ENCODE peak calls at places on chromosome X, in ten cellular contexts. V, F, N, G, U, B, X, A, T and Y are unnamed samples.

GRCh38 chrX:97895751-97896150 is 1012.0 kb downstream of the RPA4 start:
- DNase-seq in V (no peak), F (peak; percentile 19), N (no peak), G (no peak), U (no peak), B (no peak), X (no peak), A (no peak), T (no peak), Y (no peak)

GRCh38 chrX:1451676-1452496 is 823 bp downstream of the ASMTL start:
- DNase-seq in V (no peak), F (no peak), N (no peak), G (no peak), U (peak; percentile 64), B (no peak), X (no peak), A (no peak), T (no peak), Y (no peak)

GRCh38 chrX:139759637-139760036 is 51.7 kb upstream of the MCF2 start:
- DNase-seq in V (no peak), F (peak; percentile 51), N (peak; percentile 5), G (no peak), U (no peak), B (peak; percentile 1), X (no peak), A (no peak), T (no peak), Y (peak; percentile 27)

GRCh38 chrX:151722241-151722846 is 6.5 kb downstream of the FATE1 start:
- DNase-seq in V (no peak), F (no peak), N (peak; percentile 37), G (peak; percentile 1), U (no peak), B (no peak), X (no peak), A (peak; percentile 49), T (no peak), Y (peak; percentile 77)

GRCh38 chrX:108270739-108271396 is 167.4 kb downstream of the COL4A6 start:
- DNase-seq in V (no peak), F (peak; percentile 5), N (no peak), G (peak; percentile 40), U (no peak), B (peak; percentile 13), X (no peak), A (no peak), T (no peak), Y (no peak)

GRCh38 chrX:21800344-21800770 is 39.1 kb upstream of the MBTPS2 start:
- DNase-seq in V (no peak), F (peak; percentile 40), N (no peak), G (no peak), U (no peak), B (no peak), X (no peak), A (no peak), T (no peak), Y (no peak)

GRCh38 chrX:142001934-142002333 is 98.2 kb downstream of the MAGEC1 start:
- DNase-seq in V (no peak), F (no peak), N (no peak), G (no peak), U (no peak), B (no peak), X (no peak), A (no peak), T (no peak), Y (no peak)

GRCh38 chrX:109344666-109345065 is 137.2 kb downstream of the GUCY2F start:
- DNase-seq in V (no peak), F (no peak), N (no peak), G (no peak), U (no peak), B (no peak), X (no peak), A (no peak), T (no peak), Y (no peak)

GRCh38 chrX:72540318-72540717 is 32.3 kb downstream of the HDAC8 start:
- DNase-seq in V (no peak), F (peak; percentile 53), N (no peak), G (peak; percentile 34), U (no peak), B (peak; percentile 1), X (no peak), A (no peak), T (no peak), Y (peak; percentile 35)

GRCh38 chrX:149043401-149043800 is 461.7 kb downstream of the IDS start:
- DNase-seq in V (no peak), F (no peak), N (no peak), G (no peak), U (no peak), B (no peak), X (no peak), A (no peak), T (no peak), Y (no peak)

GRCh38 chrX:18886344-18887161 is 97.4 kb downstream of the PHKA2 start:
- DNase-seq in V (peak; percentile 44), F (peak; percentile 60), N (peak; percentile 80), G (no peak), U (peak; percentile 91), B (peak; percentile 88), X (peak; percentile 45), A (peak; percentile 74), T (peak; percentile 14), Y (peak; percentile 69)

GRCh38 chrX:103524747-103525146 is 5.5 kb upstream of the RAB40A start:
- DNase-seq in V (no peak), F (no peak), N (no peak), G (no peak), U (no peak), B (no peak), X (no peak), A (no peak), T (no peak), Y (no peak)

GRCh38 chrX:81120270-81120935 is 81.3 kb downstream of the HMGN5 start:
- DNase-seq in V (no peak), F (no peak), N (no peak), G (peak; percentile 1), U (no peak), B (peak; percentile 33), X (no peak), A (no peak), T (no peak), Y (peak; percentile 11)

GRCh38 chrX:19372170-19373033 is 28.7 kb downstream of the PDHA1 start:
- DNase-seq in V (peak; percentile 66), F (peak; percentile 73), N (peak; percentile 77), G (peak; percentile 61), U (peak; percentile 74), B (peak; percentile 76), X (no peak), A (peak; percentile 66), T (peak; percentile 44), Y (peak; percentile 77)

GRCh38 chrX:95629737-95630136 is 1054.9 kb upstream of the DIAPH2 start:
- DNase-seq in V (no peak), F (no peak), N (no peak), G (no peak), U (no peak), B (no peak), X (no peak), A (no peak), T (no peak), Y (no peak)

GRCh38 chrX:15475486-15475885 is 17.6 kb downstream of the PIR start:
- DNase-seq in V (no peak), F (no peak), N (no peak), G (no peak), U (no peak), B (no peak), X (no peak), A (no peak), T (no peak), Y (no peak)

GRCh38 chrX:110317079-110317819 is 636 bp downstream of the AMMECR1 start:
- DNase-seq in V (peak; percentile 34), F (peak; percentile 6), N (peak; percentile 24), G (no peak), U (peak; percentile 62), B (peak; percentile 33), X (no peak), A (peak; percentile 24), T (no peak), Y (peak; percentile 43)

GRCh38 chrX:47644557-47645091 is 5.7 kb downstream of the ELK1 start:
- DNase-seq in V (no peak), F (peak; percentile 63), N (no peak), G (no peak), U (peak; percentile 39), B (no peak), X (no peak), A (no peak), T (no peak), Y (peak; percentile 56)

GRCh38 chrX:22278375-22278774 is 5.7 kb downstream of the CBLL2 start:
- DNase-seq in V (no peak), F (peak; percentile 5), N (peak; percentile 22), G (no peak), U (no peak), B (no peak), X (no peak), A (no peak), T (no peak), Y (peak; percentile 21)

GRCh38 chrX:84318661-84319060 is 130.7 kb upstream of the RPS6KA6 start:
- DNase-seq in V (no peak), F (no peak), N (no peak), G (no peak), U (no peak), B (no peak), X (no peak), A (no peak), T (no peak), Y (no peak)

GRCh38 chrX:2521092-2521926 is 20.5 kb upstream of the DHRSX start:
- DNase-seq in V (no peak), F (no peak), N (no peak), G (no peak), U (no peak), B (no peak), X (no peak), A (no peak), T (no peak), Y (no peak)

GRCh38 chrX:9148626-9149385 is 114.9 kb upstream of the FAM9B start:
- DNase-seq in V (no peak), F (peak; percentile 79), N (no peak), G (no peak), U (no peak), B (no peak), X (no peak), A (no peak), T (no peak), Y (no peak)

GRCh38 chrX:23626651-23627050 is 40.6 kb upstream of the PRDX4 start:
- DNase-seq in V (no peak), F (no peak), N (no peak), G (no peak), U (no peak), B (no peak), X (no peak), A (no peak), T (no peak), Y (no peak)

GRCh38 chrX:4240541-4241194 is 527.2 kb upstream of the PRKX start:
- DNase-seq in V (no peak), F (peak; percentile 0), N (no peak), G (no peak), U (no peak), B (no peak), X (no peak), A (no peak), T (peak; percentile 16), Y (no peak)

GRCh38 chrX:17007134-17007768 is 60.8 kb downstream of the REPS2 start:
- DNase-seq in V (no peak), F (no peak), N (peak; percentile 41), G (no peak), U (no peak), B (peak; percentile 87), X (no peak), A (no peak), T (no peak), Y (peak; percentile 61)

GRCh38 chrX:153861147-153861546 is 24.8 kb downstream of the L1CAM start:
- DNase-seq in V (no peak), F (no peak), N (no peak), G (no peak), U (peak; percentile 37), B (no peak), X (no peak), A (no peak), T (no peak), Y (no peak)